ENCODE peak calls at places on chromosome 22, in five cellular contexts. N, I, W, T and O are unnamed samples.
A peak's percentile ranks its signal among the peaks of the same experiment; 100 is the strongest.

GRCh38 chr22:50289151-50289941 is 18.1 kb downstream of the PLXNB2 start:
- DNase-seq in N (no peak), I (no peak), W (no peak), T (no peak), O (no peak)

GRCh38 chr22:41048791-41049717 is 43.3 kb upstream of the EP300 start:
- DNase-seq in N (no peak), I (no peak), W (no peak), T (peak; percentile 8), O (no peak)

GRCh38 chr22:31611065-31611760 is 50.8 kb downstream of the PISD start:
- DNase-seq in N (no peak), I (no peak), W (no peak), T (no peak), O (no peak)

GRCh38 chr22:44801476-44801875 is 49.1 kb downstream of the ARHGAP8 start:
- DNase-seq in N (no peak), I (no peak), W (no peak), T (no peak), O (no peak)

GRCh38 chr22:23237841-23238240 is 57.5 kb downstream of the BCR start:
- DNase-seq in N (no peak), I (no peak), W (no peak), T (no peak), O (no peak)

GRCh38 chr22:24401824-24402434 is 25.5 kb upstream of the ADORA2A start:
- DNase-seq in N (no peak), I (no peak), W (no peak), T (no peak), O (no peak)

GRCh38 chr22:44268431-44269116 is 44.2 kb downstream of the SHISAL1 start:
- DNase-seq in N (no peak), I (no peak), W (no peak), T (no peak), O (no peak)

GRCh38 chr22:41517172-41518047 is 26.9 kb downstream of the POLR3H start:
- DNase-seq in N (peak; percentile 30), I (no peak), W (peak; percentile 19), T (peak; percentile 49), O (no peak)

GRCh38 chr22:27925331-27925730 is 6.3 kb upstream of the PITPNB start:
- DNase-seq in N (no peak), I (no peak), W (no peak), T (no peak), O (no peak)

GRCh38 chr22:45629469-45630089 is 42.1 kb upstream of the ATXN10 start:
- DNase-seq in N (no peak), I (no peak), W (no peak), T (no peak), O (no peak)

GRCh38 chr22:31122532-31123291 is at the start of gene INPP5J:
- DNase-seq in N (no peak), I (no peak), W (no peak), T (peak; percentile 27), O (no peak)

GRCh38 chr22:23556026-23556620 is 24.0 kb downstream of the IGLL1 start:
- DNase-seq in N (no peak), I (no peak), W (no peak), T (no peak), O (no peak)

GRCh38 chr22:23080542-23081290 is 10.4 kb downstream of the GNAZ start:
- DNase-seq in N (no peak), I (no peak), W (no peak), T (no peak), O (no peak)

GRCh38 chr22:37063436-37064420 is 12.2 kb downstream of the KCTD17 start:
- DNase-seq in N (no peak), I (no peak), W (no peak), T (no peak), O (no peak)

GRCh38 chr22:27668828-27669797 is 132.4 kb downstream of the MN1 start:
- DNase-seq in N (no peak), I (no peak), W (no peak), T (no peak), O (no peak)